ENCODE peak calls at places on chromosomes 7 and 10, in seven cellular contexts. L is aorta; B is dorsolateral prefrontal cortex; M is DND-41; F is effector memory CD4-positive, alpha-beta T cell; G is cardiac muscle cell; S is mesendoderm. T is an unnamed sample.

GRCh38 chr7:153036396-153037063 is 277.0 kb downstream of the ACTR3B start:
- DNase-seq in S (no peak), G (no peak), B (no peak), L (no peak), M (no peak), F (no peak), T (no peak)

GRCh38 chr10:25061125-25061524 is 44.7 kb downstream of the THNSL1 start:
- DNase-seq in B (no peak), M (no peak), G (no peak), S (no peak), L (no peak), F (no peak), T (no peak)

GRCh38 chr7:32890553-32891045 is 961 bp downstream of the KBTBD2 start:
- DNase-seq in B (no peak), G (peak), L (no peak), S (peak), F (no peak), M (peak), T (peak)

GRCh38 chr7:33950047-33950714 is 44.8 kb downstream of the BMPER start:
- DNase-seq in G (no peak), B (no peak), S (no peak), M (no peak), L (no peak), F (no peak), T (no peak)

GRCh38 chr7:108911016-108911415 is 341.3 kb downstream of the DNAJB9 start:
- DNase-seq in L (no peak), S (no peak), M (no peak), F (no peak), G (no peak), B (no peak), T (no peak)

GRCh38 chr10:107767185-107767584 is 602.7 kb upstream of the SORCS1 start:
- DNase-seq in S (no peak), M (no peak), B (no peak), L (no peak), F (no peak), G (no peak), T (no peak)

GRCh38 chr7:91784469-91784868 is 96.0 kb downstream of the MTERF1 start:
- DNase-seq in L (no peak), S (no peak), M (no peak), F (no peak), G (peak), B (no peak), T (no peak)

GRCh38 chr10:2701802-2702201 is 365.5 kb upstream of the PFKP start:
- DNase-seq in S (no peak), L (no peak), F (no peak), G (no peak), M (no peak), B (no peak), T (no peak)

GRCh38 chr7:54560726-54561125 is 18.6 kb downstream of the VSTM2A start:
- DNase-seq in S (no peak), F (no peak), L (no peak), G (no peak), M (no peak), B (no peak), T (no peak)

GRCh38 chr7:26910221-26910620 is 45.8 kb upstream of the SKAP2 start:
- DNase-seq in S (peak), F (peak), M (no peak), L (no peak), G (no peak), B (no peak), T (peak)

GRCh38 chr7:38550881-38551280 is 80.3 kb downstream of the AMPH start:
- DNase-seq in G (no peak), S (no peak), B (no peak), M (no peak), F (no peak), L (no peak), T (no peak)

GRCh38 chr7:142874409-142874808 is 11.1 kb downstream of the TRPV6 start:
- DNase-seq in B (no peak), M (no peak), L (no peak), S (no peak), F (no peak), G (no peak), T (no peak)

GRCh38 chr10:124211921-124212320 is 118.5 kb upstream of the CHST15 start:
- DNase-seq in F (no peak), B (no peak), S (no peak), L (no peak), M (no peak), G (no peak), T (no peak)

GRCh38 chr7:106205621-106206222 is 79.1 kb downstream of the NAMPT start:
- DNase-seq in G (no peak), S (no peak), M (no peak), B (no peak), L (no peak), F (no peak), T (no peak)

GRCh38 chr7:17132726-17133125 is 165.7 kb upstream of the AHR start:
- DNase-seq in M (no peak), G (no peak), L (no peak), S (no peak), F (no peak), B (no peak), T (no peak)

GRCh38 chr10:69307434-69307833 is 29.1 kb downstream of the HK1 start:
- DNase-seq in S (no peak), L (no peak), M (no peak), F (no peak), G (no peak), B (no peak), T (no peak)

GRCh38 chr10:69303632-69304035 is 25.3 kb downstream of the HK1 start:
- DNase-seq in B (no peak), G (no peak), M (no peak), L (peak), F (no peak), S (no peak), T (no peak)
- H3K27ac ChIP-seq in B (no peak), G (no peak), M (no peak), L (no peak), F (no peak), S (no peak), T (no peak)

DNA sequence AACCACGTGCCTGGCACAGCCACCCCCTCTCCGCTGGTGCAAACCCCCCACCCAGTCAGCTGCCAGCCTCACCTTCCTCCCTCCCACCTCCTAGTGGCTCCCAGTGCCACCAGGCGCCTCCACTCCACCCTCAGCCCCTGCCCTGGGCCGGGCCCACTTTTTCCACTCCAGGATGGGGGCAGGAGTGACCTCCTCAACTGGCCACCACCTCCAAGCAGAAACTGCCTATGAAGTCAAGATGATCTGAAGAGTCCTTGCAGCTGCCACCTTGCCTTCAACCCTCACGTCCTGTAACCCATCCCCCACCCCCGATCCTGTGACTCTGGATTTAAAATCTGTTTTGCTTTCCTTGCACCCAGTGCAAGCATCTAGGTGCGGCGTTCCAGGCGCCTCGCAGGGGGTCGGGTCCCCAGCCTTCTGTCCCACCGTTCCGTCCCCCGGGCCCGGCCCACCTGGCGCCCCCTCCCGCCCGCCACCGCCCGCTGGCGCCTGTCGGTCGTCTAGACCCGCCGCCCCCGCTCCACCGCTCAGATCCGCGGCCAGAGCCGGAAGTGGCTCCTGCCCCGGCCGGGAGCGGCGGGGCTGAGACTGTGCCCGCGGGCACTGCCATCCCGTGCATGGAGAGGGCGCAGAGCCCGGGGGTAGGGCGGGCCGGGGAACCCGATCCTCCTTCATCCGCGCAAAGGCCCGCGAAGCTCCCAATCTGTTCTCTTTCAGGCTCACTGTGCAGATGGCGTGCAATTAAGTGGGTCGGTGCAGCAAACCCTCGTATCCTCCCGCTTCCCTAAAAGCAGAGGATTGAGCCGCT is 51.2 kb upstream of the GTF2I start:
- DNase-seq in B (no peak), S (peak), G (peak), F (no peak), M (peak), L (peak), T (peak)
- H3K4me3 ChIP-seq in B (peak), S (no peak), G (no peak), F (peak), M (peak), L (peak), T (no peak)

GRCh38 chr10:12333382-12334185 is 15.8 kb upstream of the CAMK1D start:
- DNase-seq in B (no peak), L (peak), G (no peak), M (no peak), F (peak), S (peak), T (peak)

GRCh38 chr10:12334186-12334530 is 15.2 kb upstream of the CAMK1D start:
- DNase-seq in S (no peak), M (no peak), B (no peak), F (no peak), L (no peak), G (no peak), T (no peak)

GRCh38 chr10:12337973-12338372 is 11.4 kb upstream of the CAMK1D start:
- DNase-seq in F (no peak), M (no peak), B (no peak), S (no peak), G (no peak), L (no peak), T (no peak)

GRCh38 chr10:12337407-12337806 is 11.9 kb upstream of the CAMK1D start:
- DNase-seq in L (no peak), B (no peak), F (no peak), S (no peak), G (no peak), M (no peak), T (no peak)

GRCh38 chr10:12332572-12333381 is 16.6 kb upstream of the CAMK1D start:
- DNase-seq in F (no peak), G (no peak), B (no peak), L (no peak), M (no peak), S (no peak), T (no peak)
- H3K27ac ChIP-seq in F (no peak), G (no peak), B (no peak), L (peak), M (no peak), S (no peak), T (no peak)

DNA sequence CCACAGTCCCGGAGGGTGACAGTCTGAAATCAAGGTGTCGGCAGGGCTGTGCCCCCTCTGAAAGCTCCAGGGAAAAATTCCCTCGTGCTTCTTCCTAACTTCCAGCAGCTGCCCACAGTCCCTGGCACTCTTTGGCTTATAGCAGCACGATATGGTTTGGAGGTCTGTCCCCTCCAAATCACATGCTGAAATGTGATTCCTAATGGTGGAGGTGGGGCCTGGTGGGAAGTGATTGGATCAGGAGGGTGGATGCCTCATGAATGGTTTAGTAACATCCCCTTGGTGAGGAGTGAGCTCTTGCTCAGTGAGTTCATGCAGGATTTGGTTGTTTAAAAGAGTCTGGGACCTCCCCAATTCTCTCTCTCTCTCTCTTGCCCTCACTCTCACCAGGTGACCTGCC is 51.1 kb downstream of the GPAM start:
- DNase-seq in F (no peak), L (no peak), B (no peak), S (no peak), G (peak), M (no peak), T (no peak)
- H3K4me3 ChIP-seq in F (no peak), L (no peak), B (no peak), S (no peak), G (no peak), M (no peak), T (no peak)

GRCh38 chr10:75234683-75235374 is 928 bp downstream of the COMTD1 start:
- DNase-seq in G (peak), M (no peak), L (peak), B (no peak), S (peak), F (no peak), T (no peak)
- H3K27ac ChIP-seq in G (no peak), M (peak), L (peak), B (peak), S (peak), F (peak), T (peak)

DNA sequence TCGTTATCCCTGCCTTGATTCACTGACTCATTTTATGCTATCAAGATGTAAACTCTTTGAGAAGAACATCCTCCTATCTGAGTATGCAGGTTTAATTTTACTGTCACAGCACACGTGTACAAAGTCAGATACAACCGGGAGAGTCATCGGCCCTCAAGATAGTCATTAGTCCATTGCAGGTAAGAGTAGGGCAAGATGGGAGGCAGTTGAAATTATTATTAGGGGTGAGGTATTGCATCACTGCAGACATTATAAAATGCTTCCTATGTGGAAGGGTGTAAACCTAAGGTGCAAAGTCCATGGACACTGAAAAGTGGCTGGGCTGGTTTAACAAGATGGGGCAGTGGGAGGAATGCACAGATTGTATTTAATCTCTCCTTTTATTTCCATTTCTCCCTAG is 113.7 kb downstream of the ARL4A start:
- DNase-seq in B (no peak), G (no peak), L (no peak), S (no peak), M (no peak), F (no peak), T (no peak)
- H3K4me3 ChIP-seq in B (no peak), G (no peak), L (no peak), S (no peak), M (no peak), F (no peak), T (no peak)

GRCh38 chr10:36634916-36635315 is 490.5 kb upstream of the ANKRD30A start:
- DNase-seq in B (no peak), S (no peak), M (no peak), G (no peak), L (no peak), F (no peak), T (no peak)
- H3K27ac ChIP-seq in B (no peak), S (no peak), M (no peak), G (no peak), L (no peak), F (no peak), T (no peak)

DNA sequence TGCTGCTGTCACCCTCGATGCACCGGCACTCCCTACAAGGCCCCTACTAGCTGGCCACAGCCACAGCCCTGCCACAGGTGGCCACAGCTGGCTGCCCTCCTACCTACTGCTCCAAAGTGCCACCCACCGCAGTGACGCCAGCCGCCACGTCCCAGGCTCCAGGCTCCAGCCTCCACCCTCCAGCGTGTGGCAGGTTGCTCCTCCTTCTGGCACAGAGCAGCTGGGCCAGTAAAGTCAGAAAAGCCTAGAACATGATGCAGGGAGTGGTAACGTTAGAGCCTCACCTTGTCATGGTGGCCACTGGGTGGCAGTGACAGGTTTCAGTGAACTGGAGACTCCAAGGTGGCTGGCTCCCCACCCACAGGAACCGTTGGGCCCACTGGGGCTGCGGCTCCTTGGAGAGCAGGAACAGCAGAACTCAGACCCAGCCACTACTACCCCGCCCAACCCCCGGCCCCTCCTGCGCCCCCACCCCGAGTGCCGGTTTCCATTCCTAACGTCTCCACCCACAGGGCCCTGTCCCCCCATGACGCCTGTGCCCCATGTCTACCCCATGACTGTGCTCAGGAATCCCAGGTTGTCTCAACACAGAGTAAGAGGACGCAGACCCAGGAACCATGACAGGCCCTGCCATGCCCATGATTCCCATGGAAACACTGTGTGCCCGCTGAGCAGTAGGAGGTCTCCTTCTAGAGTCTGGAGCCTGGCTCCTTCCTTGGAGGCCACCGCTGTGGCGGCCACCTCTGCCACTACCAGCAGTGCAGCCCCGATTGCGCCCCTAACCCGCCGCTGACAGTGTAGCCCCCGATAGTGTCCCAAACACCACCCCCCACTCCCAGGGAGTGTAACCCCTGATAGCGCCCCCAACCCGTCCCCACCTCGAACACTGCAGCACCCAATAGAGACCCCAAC is 52.3 kb upstream of the ZNF33B start:
- DNase-seq in F (no peak), G (no peak), L (no peak), S (peak), M (no peak), B (no peak), T (no peak)
- H3K4me3 ChIP-seq in F (no peak), G (no peak), L (no peak), S (no peak), M (no peak), B (no peak), T (no peak)